ENCODE peak calls at places on chromosomes 3 and 15, in four cellular contexts. J, R, E and W are unnamed samples. For H3K4me1 and H3K27me3, the result is how much of the 10 kb centered on the place peaks cover.

GRCh38 chr3:48514431-48515227 is 10.7 kb upstream of the SHISA5 start:
- DNase-seq in J (no peak), R (peak), E (no peak), W (no peak)

GRCh38 chr3:142853270-142854163 is 35.4 kb downstream of the PCOLCE2 start:
- DNase-seq in J (peak), R (no peak), E (peak), W (peak)

GRCh38 chr15:70752142-70752754 is 11.1 kb downstream of the UACA start:
- DNase-seq in J (no peak), R (no peak), E (no peak), W (no peak)

GRCh38 chr3:38960953-38961622 is 90.7 kb downstream of the SCN11A start:
- DNase-seq in J (peak), R (no peak), E (peak), W (peak)

GRCh38 chr3:140249188-140249587 is 314.2 kb downstream of the CLSTN2 start:
- DNase-seq in J (no peak), R (no peak), E (no peak), W (no peak)

GRCh38 chr3:56787258-56787777 is 14.4 kb downstream of the ARHGEF3 start:
- DNase-seq in J (no peak), R (no peak), E (no peak), W (no peak)

GRCh38 chr15:30043211-30043655 is 39.5 kb upstream of the GOLGA8J start:
- DNase-seq in J (no peak), R (no peak), E (no peak), W (no peak)

GRCh38 chr15:66563566-66564110 is 2.2 kb downstream of the LCTL start:
- DNase-seq in J (no peak), R (no peak), E (no peak), W (no peak)

GRCh38 chr3:126208618-126209256 is 28.4 kb upstream of the ALDH1L1 start:
- DNase-seq in J (peak), R (no peak), E (peak), W (peak)

GRCh38 chr3:12959395-12959794 is 113.8 kb downstream of the IQSEC1 start:
- DNase-seq in J (no peak), R (no peak), E (no peak), W (no peak)

GRCh38 chr15:85582076-85582718 is 201.8 kb downstream of the AKAP13 start:
- DNase-seq in J (no peak), R (peak), E (no peak), W (no peak)

GRCh38 chr15:62075595-62076279 is 9.0 kb downstream of the C2CD4A start:
- DNase-seq in J (no peak), R (no peak), E (no peak), W (peak)

GRCh38 chr15:28912422-28912821 is 26.6 kb downstream of the APBA2 start:
- DNase-seq in J (no peak), R (no peak), E (no peak), W (no peak)

GRCh38 chr15:87781959-87782625 is 474.4 kb downstream of the NTRK3 start:
- DNase-seq in J (no peak), R (no peak), E (no peak), W (no peak)

GRCh38 chr3:155404486-155404885 is 111.0 kb upstream of the STRIT1 start:
- DNase-seq in J (no peak), R (no peak), E (no peak), W (no peak)

GRCh38 chr3:177284383-177284881 is 87.2 kb upstream of the TBL1XR1 start:
- DNase-seq in J (peak), R (no peak), E (peak), W (no peak)

GRCh38 chr3:55180936-55181535 is 253.2 kb upstream of the LRTM1 start:
- DNase-seq in J (peak), R (no peak), E (no peak), W (no peak)

GRCh38 chr3:177362646-177363045 is 165.4 kb upstream of the TBL1XR1 start:
- DNase-seq in J (no peak), R (no peak), E (no peak), W (no peak)

GRCh38 chr3:123055352-123055751 is 11.5 kb upstream of the PDIA5 start:
- DNase-seq in J (no peak), R (no peak), E (no peak), W (no peak)

GRCh38 chr3:81713018-81713417 is 48.4 kb downstream of the GBE1 start:
- DNase-seq in J (no peak), R (no peak), E (no peak), W (peak)

GRCh38 chr3:71369733-71370391 is 213.7 kb downstream of the FOXP1 start:
- DNase-seq in J (no peak), R (no peak), E (no peak), W (no peak)

GRCh38 chr3:65908588-65908987 is 130.1 kb downstream of the MAGI1 start:
- DNase-seq in J (no peak), R (no peak), E (no peak), W (no peak)

GRCh38 chr3:31704651-31705179 is 172.0 kb downstream of the STT3B start:
- DNase-seq in J (peak), R (no peak), E (peak), W (no peak)

GRCh38 chr3:16508591-16508995 is 4.9 kb downstream of the RFTN1 start:
- DNase-seq in J (no peak), R (no peak), E (no peak), W (no peak)

GRCh38 chr3:50534721-50535330 is 31.4 kb upstream of the CACNA2D2 start:
- DNase-seq in J (no peak), R (no peak), E (no peak), W (no peak)

GRCh38 chr3:105402287-105402801 is 35.6 kb downstream of the ALCAM start:
- DNase-seq in J (peak), R (no peak), E (peak), W (peak)

GRCh38 chr3:48567090-48567489 is 3.5 kb upstream of the UCN2 start:
- DNase-seq in J (no peak), R (no peak), E (no peak), W (no peak)

GRCh38 chr3:10744098-10744465 is 71.9 kb upstream of the SLC6A11 start:
- DNase-seq in J (peak), R (no peak), E (peak), W (no peak)

GRCh38 chr3:188212308-188212969 is 58.5 kb downstream of the LPP start:
- DNase-seq in J (no peak), R (no peak), E (no peak), W (no peak)

GRCh38 chr3:188217011-188217463 is 63.1 kb downstream of the LPP start:
- DNase-seq in J (no peak), R (no peak), E (no peak), W (no peak)

GRCh38 chr3:188217681-188218080 is 63.7 kb downstream of the LPP start:
- DNase-seq in J (no peak), R (no peak), E (no peak), W (no peak)

GRCh38 chr3:188211476-188211875 is 57.5 kb downstream of the LPP start:
- DNase-seq in J (no peak), R (no peak), E (no peak), W (no peak)

DNA sequence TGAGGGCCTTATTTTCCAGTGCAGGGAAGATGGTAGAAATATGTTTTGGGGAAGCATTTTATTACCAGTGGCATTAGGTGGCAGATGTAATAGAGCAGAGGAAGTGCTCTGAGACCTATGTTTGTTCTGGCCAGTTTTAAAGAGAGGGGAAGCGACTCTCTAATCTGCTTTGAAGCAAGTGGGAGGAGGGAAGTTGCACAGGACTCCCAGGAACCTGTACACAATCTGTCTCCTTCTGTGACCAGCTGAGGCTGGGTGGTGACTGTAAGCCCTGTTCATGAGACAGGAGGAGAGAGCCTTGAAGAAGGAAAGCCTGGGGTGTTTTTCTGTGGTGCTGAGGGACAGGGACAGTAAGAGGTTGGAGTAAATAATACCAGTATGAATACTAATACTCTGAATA is 60.5 kb downstream of the LPP start:
- DNase-seq in J (no peak), R (no peak), E (no peak), W (no peak)
- H3K4me1 ChIP-seq in J (under half), R (under half), E (under half), W (under half)

GRCh38 chr3:137760341-137761098 is 3.6 kb upstream of the SOX14 start:
- DNase-seq in J (no peak), R (no peak), E (no peak), W (no peak)

GRCh38 chr3:137761563-137762503 is 2.3 kb upstream of the SOX14 start:
- DNase-seq in J (no peak), R (no peak), E (no peak), W (no peak)

GRCh38 chr3:137759505-137759904 is 4.6 kb upstream of the SOX14 start:
- DNase-seq in J (no peak), R (no peak), E (no peak), W (no peak)

GRCh38 chr3:137762674-137763593 is 1.2 kb upstream of the SOX14 start:
- DNase-seq in J (no peak), R (no peak), E (no peak), W (no peak)

DNA sequence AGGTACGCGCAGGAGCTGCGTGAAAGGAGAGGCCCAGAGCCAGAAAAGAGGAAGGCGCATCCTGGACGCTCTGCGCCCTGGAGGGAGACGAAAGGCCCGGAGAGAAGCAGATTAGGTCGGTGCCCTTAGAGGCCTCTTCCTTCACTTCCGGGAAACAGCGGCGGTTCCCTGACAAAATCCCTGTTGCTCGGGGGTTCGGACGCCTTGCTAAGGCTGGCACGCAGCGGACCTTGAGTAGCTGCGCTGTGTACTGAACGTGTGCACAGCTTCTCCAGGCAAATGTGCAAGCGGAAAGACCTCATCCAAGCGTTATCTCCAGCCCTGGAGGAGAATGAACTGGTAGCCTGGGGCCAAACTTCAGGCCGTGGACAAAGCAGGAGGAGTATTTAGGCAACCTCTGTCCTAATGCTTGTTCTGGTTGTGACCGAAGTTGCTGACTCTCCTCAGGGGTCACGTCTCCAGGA is 3.0 kb upstream of the SOX14 start:
- DNase-seq in J (no peak), R (no peak), E (no peak), W (no peak)
- H3K27me3 ChIP-seq in J (half or more), R (under half), E (under half), W (half or more)

GRCh38 chr15:44568338-44568737 is 31.4 kb downstream of the EIF3J start:
- DNase-seq in J (no peak), R (no peak), E (no peak), W (no peak)
- H3K4me1 ChIP-seq in J (under half), R (under half), E (under half), W (under half)

DNA sequence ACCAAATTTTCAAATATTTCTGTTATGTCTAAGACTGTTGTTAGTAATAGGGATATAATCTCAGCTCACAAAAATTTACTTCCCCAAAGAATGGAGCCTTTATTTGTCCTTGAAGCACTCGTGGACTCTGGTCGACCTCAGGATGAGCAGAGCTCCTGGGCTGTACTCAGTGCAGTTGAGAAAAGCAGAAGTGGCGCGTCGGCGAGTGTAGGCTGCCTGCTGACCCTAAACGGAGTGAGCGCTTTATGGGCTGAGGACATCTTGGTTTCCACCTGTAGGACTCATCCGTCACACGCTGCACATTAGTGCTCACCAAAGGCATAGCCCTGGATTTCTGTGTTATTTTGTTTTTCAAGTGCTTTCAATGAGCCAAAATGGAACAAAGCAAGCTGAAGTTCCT is 11.0 kb downstream of the GABRA5 start:
- DNase-seq in J (no peak), R (no peak), E (no peak), W (no peak)
- H3K27me3 ChIP-seq in J (under half), R (under half), E (under half), W (under half)

GRCh38 chr3:135970500-135971116 is 5.1 kb downstream of the PPP2R3A start:
- DNase-seq in J (no peak), R (no peak), E (no peak), W (peak)
- H3K4me1 ChIP-seq in J (under half), R (under half), E (under half), W (under half)